ENCODE peak calls at places on chromosomes 4 and X, in seven cellular contexts. One of them, this sample, is unnamed.

GRCh38 chr4:170259631-170260153 is 169.9 kb upstream of the AADAT start:
- DNase-seq in upper lobe of right lung: peak
- DNase-seq in endodermal cell: peak
- DNase-seq in fibroblast of lung: peak
- DNase-seq in bronchial epithelial cell: peak
- DNase-seq in GM12865: peak
- DNase-seq in H1: peak
- DNase-seq in this sample: peak

GRCh38 chr4:21964762-21965319 is 16.3 kb upstream of the KCNIP4 start:
- DNase-seq in upper lobe of right lung: no peak
- DNase-seq in fibroblast of lung: no peak
- DNase-seq in GM12865: no peak
- DNase-seq in bronchial epithelial cell: no peak
- DNase-seq in endodermal cell: no peak
- DNase-seq in H1: no peak
- DNase-seq in this sample: no peak

GRCh38 chrX:14922437-14922836 is 49.2 kb downstream of the MOSPD2 start:
- DNase-seq in endodermal cell: no peak
- DNase-seq in H1: no peak
- DNase-seq in bronchial epithelial cell: peak
- DNase-seq in fibroblast of lung: peak
- DNase-seq in GM12865: no peak
- DNase-seq in upper lobe of right lung: no peak
- DNase-seq in this sample: no peak

GRCh38 chr4:108940086-108941033 is 177.5 kb upstream of the ETNPPL start:
- DNase-seq in fibroblast of lung: no peak
- DNase-seq in upper lobe of right lung: no peak
- DNase-seq in endodermal cell: peak
- DNase-seq in H1: no peak
- DNase-seq in GM12865: no peak
- DNase-seq in bronchial epithelial cell: peak
- DNase-seq in this sample: no peak

GRCh38 chr4:8766610-8767009 is 105.0 kb downstream of the HMX1 start:
- DNase-seq in endodermal cell: peak
- DNase-seq in GM12865: no peak
- DNase-seq in H1: no peak
- DNase-seq in bronchial epithelial cell: no peak
- DNase-seq in upper lobe of right lung: peak
- DNase-seq in fibroblast of lung: no peak
- DNase-seq in this sample: peak

GRCh38 chrX:11423362-11423818 is 130.2 kb downstream of the AMELX start:
- DNase-seq in H1: no peak
- DNase-seq in bronchial epithelial cell: peak
- DNase-seq in upper lobe of right lung: no peak
- DNase-seq in GM12865: peak
- DNase-seq in endodermal cell: no peak
- DNase-seq in fibroblast of lung: peak
- DNase-seq in this sample: no peak

GRCh38 chr4:71974681-71975080 is 57.1 kb upstream of the NPFFR2 start:
- DNase-seq in upper lobe of right lung: no peak
- DNase-seq in endodermal cell: no peak
- DNase-seq in GM12865: no peak
- DNase-seq in fibroblast of lung: peak
- DNase-seq in H1: no peak
- DNase-seq in bronchial epithelial cell: peak
- DNase-seq in this sample: no peak

GRCh38 chr4:181594188-181594587 is 649.0 kb upstream of the TENM3 start:
- DNase-seq in H1: no peak
- DNase-seq in endodermal cell: no peak
- DNase-seq in fibroblast of lung: no peak
- DNase-seq in bronchial epithelial cell: no peak
- DNase-seq in upper lobe of right lung: no peak
- DNase-seq in GM12865: no peak
- DNase-seq in this sample: no peak

GRCh38 chr4:2046031-2046961 is 12.8 kb upstream of the NAT8L start:
- DNase-seq in endodermal cell: peak
- DNase-seq in bronchial epithelial cell: no peak
- DNase-seq in fibroblast of lung: no peak
- DNase-seq in H1: peak
- DNase-seq in GM12865: no peak
- DNase-seq in upper lobe of right lung: peak
- DNase-seq in this sample: no peak
- TF ChIP-seq CTCF in endodermal cell: no peak
- TF ChIP-seq CTCF in bronchial epithelial cell: no peak
- TF ChIP-seq CTCF in fibroblast of lung: no peak
- TF ChIP-seq CTCF in H1: no peak
- TF ChIP-seq CTCF in GM12865: no peak
- TF ChIP-seq CTCF in upper lobe of right lung: no peak
- TF ChIP-seq CTCF in this sample: no peak

GRCh38 chrX:140318306-140318705 is 186.6 kb downstream of the SOX3 start:
- DNase-seq in H1: no peak
- DNase-seq in upper lobe of right lung: no peak
- DNase-seq in bronchial epithelial cell: peak
- DNase-seq in fibroblast of lung: no peak
- DNase-seq in endodermal cell: no peak
- DNase-seq in GM12865: no peak
- DNase-seq in this sample: no peak

GRCh38 chrX:140317462-140317861 is 187.4 kb downstream of the SOX3 start:
- DNase-seq in GM12865: no peak
- DNase-seq in fibroblast of lung: no peak
- DNase-seq in bronchial epithelial cell: no peak
- DNase-seq in upper lobe of right lung: no peak
- DNase-seq in endodermal cell: no peak
- DNase-seq in H1: no peak
- DNase-seq in this sample: no peak
- TF ChIP-seq CTCF in GM12865: no peak
- TF ChIP-seq CTCF in fibroblast of lung: no peak
- TF ChIP-seq CTCF in bronchial epithelial cell: no peak
- TF ChIP-seq CTCF in upper lobe of right lung: no peak
- TF ChIP-seq CTCF in endodermal cell: peak
- TF ChIP-seq CTCF in H1: peak
- TF ChIP-seq CTCF in this sample: no peak

GRCh38 chrX:131816551-131817136 is 206.5 kb upstream of the STK26 start:
- DNase-seq in GM12865: peak
- DNase-seq in fibroblast of lung: no peak
- DNase-seq in H1: no peak
- DNase-seq in upper lobe of right lung: no peak
- DNase-seq in bronchial epithelial cell: no peak
- DNase-seq in endodermal cell: no peak
- DNase-seq in this sample: no peak
- TF ChIP-seq CTCF in GM12865: no peak
- TF ChIP-seq CTCF in fibroblast of lung: no peak
- TF ChIP-seq CTCF in H1: no peak
- TF ChIP-seq CTCF in upper lobe of right lung: peak
- TF ChIP-seq CTCF in bronchial epithelial cell: no peak
- TF ChIP-seq CTCF in endodermal cell: no peak
- TF ChIP-seq CTCF in this sample: no peak

DNA sequence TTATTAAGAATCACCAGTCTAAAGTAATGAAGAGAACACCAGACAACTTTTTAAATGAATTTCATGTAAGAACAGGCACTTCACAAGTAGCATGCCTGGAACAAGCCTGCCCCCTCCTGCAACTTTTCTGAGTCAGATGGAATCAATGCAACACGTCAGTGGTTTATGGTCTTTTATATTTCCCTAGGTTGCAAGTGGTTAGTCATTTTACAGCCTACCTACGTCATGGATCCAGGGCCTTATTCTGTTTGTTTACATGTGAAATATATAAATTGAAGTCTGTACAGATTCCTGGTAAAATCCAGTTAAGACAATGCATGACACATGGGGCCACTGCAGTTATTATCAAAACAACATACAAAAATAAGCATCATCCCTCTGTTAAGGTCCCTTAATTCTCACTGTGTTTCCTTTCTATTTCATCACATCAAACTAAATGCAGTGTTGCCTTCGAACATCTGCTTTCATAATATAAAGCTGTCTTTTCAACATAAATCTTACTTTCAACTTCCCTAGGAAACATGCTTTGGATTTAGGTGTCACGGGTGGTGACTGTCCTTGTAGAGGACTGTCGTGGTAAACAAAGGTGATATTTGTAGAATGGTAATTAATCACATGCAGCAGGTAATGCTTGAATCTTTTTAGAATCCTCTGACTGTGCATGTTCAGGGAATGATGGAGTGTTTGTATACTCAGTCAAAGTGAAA is 309.3 kb downstream of the FRMPD4 start:
- DNase-seq in H1: no peak
- DNase-seq in bronchial epithelial cell: peak
- DNase-seq in endodermal cell: no peak
- DNase-seq in GM12865: no peak
- DNase-seq in fibroblast of lung: peak
- DNase-seq in upper lobe of right lung: no peak
- DNase-seq in this sample: no peak
- TF ChIP-seq CTCF in H1: no peak
- TF ChIP-seq CTCF in bronchial epithelial cell: no peak
- TF ChIP-seq CTCF in endodermal cell: no peak
- TF ChIP-seq CTCF in GM12865: no peak
- TF ChIP-seq CTCF in fibroblast of lung: peak
- TF ChIP-seq CTCF in upper lobe of right lung: no peak
- TF ChIP-seq CTCF in this sample: no peak

DNA sequence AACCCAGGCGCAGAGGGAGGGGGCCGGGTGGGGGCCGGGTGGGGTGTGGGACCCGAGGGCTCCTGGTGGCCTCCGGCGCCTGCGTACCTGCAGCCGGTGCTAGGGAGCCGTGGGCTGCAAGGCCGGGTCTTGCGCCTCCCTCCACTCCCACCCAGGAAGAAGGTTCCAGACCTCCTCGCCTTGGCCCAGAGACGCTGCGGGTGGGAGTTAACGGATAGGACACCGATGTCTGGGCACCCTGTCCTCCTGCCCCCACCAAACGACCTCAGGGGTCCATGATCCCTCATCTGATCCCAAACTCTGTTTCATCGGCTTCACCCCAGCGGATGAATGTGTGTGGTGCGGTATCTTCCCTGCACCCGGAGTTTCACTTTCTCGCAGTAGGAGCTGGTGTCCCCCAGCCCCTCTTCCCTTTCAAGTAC is 927 bp downstream of the MSX1 start:
- DNase-seq in endodermal cell: peak
- DNase-seq in bronchial epithelial cell: no peak
- DNase-seq in fibroblast of lung: no peak
- DNase-seq in H1: peak
- DNase-seq in GM12865: peak
- DNase-seq in upper lobe of right lung: no peak
- DNase-seq in this sample: peak
- TF ChIP-seq CTCF in endodermal cell: no peak
- TF ChIP-seq CTCF in bronchial epithelial cell: no peak
- TF ChIP-seq CTCF in fibroblast of lung: no peak
- TF ChIP-seq CTCF in H1: peak
- TF ChIP-seq CTCF in GM12865: no peak
- TF ChIP-seq CTCF in upper lobe of right lung: no peak
- TF ChIP-seq CTCF in this sample: no peak

GRCh38 chr4:142331646-142332045 is 514.5 kb downstream of the INPP4B start:
- DNase-seq in GM12865: no peak
- DNase-seq in bronchial epithelial cell: no peak
- DNase-seq in fibroblast of lung: peak
- DNase-seq in upper lobe of right lung: no peak
- DNase-seq in endodermal cell: no peak
- DNase-seq in H1: no peak
- DNase-seq in this sample: no peak
- TF ChIP-seq CTCF in GM12865: no peak
- TF ChIP-seq CTCF in bronchial epithelial cell: no peak
- TF ChIP-seq CTCF in fibroblast of lung: no peak
- TF ChIP-seq CTCF in upper lobe of right lung: no peak
- TF ChIP-seq CTCF in endodermal cell: no peak
- TF ChIP-seq CTCF in H1: no peak
- TF ChIP-seq CTCF in this sample: no peak

GRCh38 chr4:118798658-118799057 is 37.3 kb downstream of the SEC24D start:
- DNase-seq in upper lobe of right lung: no peak
- DNase-seq in endodermal cell: peak
- DNase-seq in H1: peak
- DNase-seq in GM12865: no peak
- DNase-seq in fibroblast of lung: no peak
- DNase-seq in bronchial epithelial cell: no peak
- DNase-seq in this sample: no peak
- TF ChIP-seq CTCF in upper lobe of right lung: no peak
- TF ChIP-seq CTCF in endodermal cell: peak
- TF ChIP-seq CTCF in H1: peak
- TF ChIP-seq CTCF in GM12865: no peak
- TF ChIP-seq CTCF in fibroblast of lung: no peak
- TF ChIP-seq CTCF in bronchial epithelial cell: peak
- TF ChIP-seq CTCF in this sample: peak

DNA sequence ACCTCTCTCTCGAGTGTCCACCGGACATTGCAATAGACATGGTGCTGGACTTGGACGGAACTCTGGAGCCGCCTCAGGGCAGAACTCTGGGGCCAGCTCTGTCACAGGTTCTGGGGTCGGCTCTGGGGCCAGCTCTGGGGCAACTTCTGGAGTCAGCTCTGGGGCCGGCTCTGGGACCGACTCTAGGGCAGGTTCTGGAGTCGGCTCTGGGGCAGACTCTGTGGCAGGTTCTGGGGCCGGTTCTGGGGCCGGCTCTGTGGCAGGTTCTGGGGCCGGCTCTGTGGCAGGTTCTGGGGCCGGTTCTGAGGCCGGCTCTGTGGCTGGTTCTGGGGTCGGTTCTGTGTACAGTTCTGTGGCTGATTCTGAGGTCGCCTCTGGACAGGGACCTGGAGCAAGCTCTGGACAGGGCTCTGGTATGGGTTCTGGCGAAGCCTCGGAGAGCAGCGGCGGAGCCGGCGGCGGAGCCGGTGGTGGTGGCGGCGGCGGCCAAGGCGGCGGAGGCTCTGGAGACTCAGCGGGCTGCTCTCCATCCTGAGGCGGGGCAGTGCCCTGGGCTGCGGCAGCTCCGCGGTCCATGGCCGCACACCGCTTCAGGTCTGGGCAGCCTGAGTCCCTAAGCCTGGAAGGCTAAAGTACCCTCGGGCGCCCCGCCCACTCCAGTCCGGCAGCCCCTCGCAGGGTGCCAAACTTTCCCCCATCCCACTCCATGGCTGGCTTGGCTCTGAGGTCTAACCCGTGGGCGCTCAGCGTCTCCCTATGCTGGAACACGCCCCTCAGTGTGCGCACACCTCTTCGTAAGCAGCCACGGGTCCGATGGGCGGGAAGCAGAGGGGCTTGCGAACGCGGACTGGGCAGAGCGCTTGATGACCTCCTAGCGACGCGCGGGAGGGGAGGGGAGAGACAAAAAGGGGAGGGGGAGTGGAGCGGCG is at the start of gene DGKK:
- DNase-seq in H1: peak
- DNase-seq in fibroblast of lung: no peak
- DNase-seq in bronchial epithelial cell: no peak
- DNase-seq in endodermal cell: peak
- DNase-seq in GM12865: no peak
- DNase-seq in upper lobe of right lung: peak
- DNase-seq in this sample: peak
- TF ChIP-seq CTCF in H1: no peak
- TF ChIP-seq CTCF in fibroblast of lung: no peak
- TF ChIP-seq CTCF in bronchial epithelial cell: no peak
- TF ChIP-seq CTCF in endodermal cell: no peak
- TF ChIP-seq CTCF in GM12865: no peak
- TF ChIP-seq CTCF in upper lobe of right lung: no peak
- TF ChIP-seq CTCF in this sample: no peak

GRCh38 chr4:25767877-25768475 is 94.8 kb downstream of the SEL1L3 start:
- DNase-seq in H1: no peak
- DNase-seq in fibroblast of lung: peak
- DNase-seq in endodermal cell: peak
- DNase-seq in GM12865: peak
- DNase-seq in bronchial epithelial cell: peak
- DNase-seq in upper lobe of right lung: no peak
- DNase-seq in this sample: peak
- TF ChIP-seq CTCF in H1: peak
- TF ChIP-seq CTCF in fibroblast of lung: peak
- TF ChIP-seq CTCF in endodermal cell: peak
- TF ChIP-seq CTCF in GM12865: peak
- TF ChIP-seq CTCF in bronchial epithelial cell: peak
- TF ChIP-seq CTCF in upper lobe of right lung: peak
- TF ChIP-seq CTCF in this sample: peak

GRCh38 chr4:54971474-54971950 is 153.9 kb downstream of the KDR start:
- DNase-seq in GM12865: peak
- DNase-seq in fibroblast of lung: peak
- DNase-seq in upper lobe of right lung: no peak
- DNase-seq in endodermal cell: peak
- DNase-seq in bronchial epithelial cell: peak
- DNase-seq in H1: no peak
- DNase-seq in this sample: no peak

GRCh38 chr4:54976682-54977081 is 148.7 kb downstream of the KDR start:
- DNase-seq in GM12865: no peak
- DNase-seq in bronchial epithelial cell: no peak
- DNase-seq in upper lobe of right lung: no peak
- DNase-seq in H1: peak
- DNase-seq in fibroblast of lung: no peak
- DNase-seq in endodermal cell: peak
- DNase-seq in this sample: no peak
- TF ChIP-seq CTCF in GM12865: no peak
- TF ChIP-seq CTCF in bronchial epithelial cell: no peak
- TF ChIP-seq CTCF in upper lobe of right lung: no peak
- TF ChIP-seq CTCF in H1: peak
- TF ChIP-seq CTCF in fibroblast of lung: no peak
- TF ChIP-seq CTCF in endodermal cell: peak
- TF ChIP-seq CTCF in this sample: no peak